ENCODE peak calls at places on chromosomes 6 and 20, in nine cellular contexts. One of them, this sample, is unnamed.

GRCh38 chr20:4490045-4490444 is 231.7 kb upstream of the PRND start:
- DNase-seq in stomach: no peak
- DNase-seq in spleen: no peak
- DNase-seq in right lobe of liver: no peak
- DNase-seq in body of pancreas: no peak
- DNase-seq in NB4: no peak
- DNase-seq in IMR-90: no peak
- DNase-seq in A549: no peak
- DNase-seq in sigmoid colon: no peak
- DNase-seq in this sample: no peak

GRCh38 chr6:68658338-68658737 is 23.3 kb downstream of the ADGRB3 start:
- DNase-seq in stomach: no peak
- DNase-seq in spleen: no peak
- DNase-seq in right lobe of liver: no peak
- DNase-seq in body of pancreas: no peak
- DNase-seq in NB4: no peak
- DNase-seq in IMR-90: no peak
- DNase-seq in A549: no peak
- DNase-seq in sigmoid colon: no peak
- DNase-seq in this sample: no peak

GRCh38 chr20:836188-836587 is 2.7 kb downstream of the FAM110A start:
- DNase-seq in stomach: no peak
- DNase-seq in spleen: no peak
- DNase-seq in right lobe of liver: no peak
- DNase-seq in body of pancreas: no peak
- DNase-seq in NB4: no peak
- DNase-seq in IMR-90: no peak
- DNase-seq in A549: no peak
- DNase-seq in sigmoid colon: no peak
- DNase-seq in this sample: peak; percentile 42

GRCh38 chr6:134029495-134030455 is 22.6 kb downstream of the SLC2A12 start:
- DNase-seq in stomach: no peak
- DNase-seq in spleen: no peak
- DNase-seq in right lobe of liver: no peak
- DNase-seq in body of pancreas: no peak
- DNase-seq in NB4: no peak
- DNase-seq in IMR-90: peak; percentile 78
- DNase-seq in A549: peak; percentile 78
- DNase-seq in sigmoid colon: no peak
- DNase-seq in this sample: no peak

GRCh38 chr6:145813285-145814034 is 1.1 kb downstream of the FBXO30 start:
- DNase-seq in stomach: no peak
- DNase-seq in spleen: no peak
- DNase-seq in right lobe of liver: no peak
- DNase-seq in body of pancreas: no peak
- DNase-seq in NB4: peak; percentile 71
- DNase-seq in IMR-90: peak; percentile 84
- DNase-seq in A549: peak; percentile 36
- DNase-seq in sigmoid colon: no peak
- DNase-seq in this sample: peak; percentile 85

GRCh38 chr6:56708810-56709597 is 66.3 kb upstream of the DST start:
- DNase-seq in stomach: no peak
- DNase-seq in spleen: no peak
- DNase-seq in right lobe of liver: no peak
- DNase-seq in body of pancreas: no peak
- DNase-seq in NB4: peak; percentile 78
- DNase-seq in IMR-90: peak; percentile 76
- DNase-seq in A549: peak; percentile 64
- DNase-seq in sigmoid colon: no peak
- DNase-seq in this sample: peak; percentile 58

GRCh38 chr6:161058746-161059145 is 67.2 kb downstream of the MAP3K4 start:
- DNase-seq in stomach: no peak
- DNase-seq in spleen: no peak
- DNase-seq in right lobe of liver: no peak
- DNase-seq in body of pancreas: no peak
- DNase-seq in NB4: no peak
- DNase-seq in IMR-90: peak; percentile 20
- DNase-seq in A549: no peak
- DNase-seq in sigmoid colon: no peak
- DNase-seq in this sample: no peak

GRCh38 chr6:17178754-17179153 is 76.9 kb downstream of the STMND1 start:
- DNase-seq in stomach: no peak
- DNase-seq in spleen: no peak
- DNase-seq in right lobe of liver: no peak
- DNase-seq in body of pancreas: no peak
- DNase-seq in NB4: no peak
- DNase-seq in IMR-90: no peak
- DNase-seq in A549: no peak
- DNase-seq in sigmoid colon: no peak
- DNase-seq in this sample: no peak

GRCh38 chr6:97501875-97502274 is 218.9 kb upstream of the MMS22L start:
- DNase-seq in stomach: no peak
- DNase-seq in spleen: no peak
- DNase-seq in right lobe of liver: no peak
- DNase-seq in body of pancreas: no peak
- DNase-seq in NB4: no peak
- DNase-seq in IMR-90: no peak
- DNase-seq in A549: no peak
- DNase-seq in sigmoid colon: no peak
- DNase-seq in this sample: no peak

GRCh38 chr20:3000852-3001523 is 42.4 kb upstream of the GNRH2 start:
- DNase-seq in stomach: no peak
- DNase-seq in spleen: no peak
- DNase-seq in right lobe of liver: no peak
- DNase-seq in body of pancreas: no peak
- DNase-seq in NB4: peak; percentile 76
- DNase-seq in IMR-90: peak; percentile 75
- DNase-seq in A549: peak; percentile 80
- DNase-seq in sigmoid colon: no peak
- DNase-seq in this sample: peak; percentile 71

GRCh38 chr20:53365676-53366075 is 228.0 kb downstream of the ZNF217 start:
- DNase-seq in stomach: no peak
- DNase-seq in spleen: no peak
- DNase-seq in right lobe of liver: no peak
- DNase-seq in body of pancreas: no peak
- DNase-seq in NB4: no peak
- DNase-seq in IMR-90: no peak
- DNase-seq in A549: no peak
- DNase-seq in sigmoid colon: no peak
- DNase-seq in this sample: no peak

GRCh38 chr20:53360815-53361214 is 232.8 kb downstream of the ZNF217 start:
- DNase-seq in stomach: no peak
- DNase-seq in spleen: no peak
- DNase-seq in right lobe of liver: no peak
- DNase-seq in body of pancreas: no peak
- DNase-seq in NB4: no peak
- DNase-seq in IMR-90: no peak
- DNase-seq in A549: no peak
- DNase-seq in sigmoid colon: no peak
- DNase-seq in this sample: no peak

GRCh38 chr20:53364617-53365016 is 229.0 kb downstream of the ZNF217 start:
- DNase-seq in stomach: no peak
- DNase-seq in spleen: no peak
- DNase-seq in right lobe of liver: no peak
- DNase-seq in body of pancreas: no peak
- DNase-seq in NB4: no peak
- DNase-seq in IMR-90: no peak
- DNase-seq in A549: no peak
- DNase-seq in sigmoid colon: no peak
- DNase-seq in this sample: no peak

GRCh38 chr20:53362736-53363135 is 230.9 kb downstream of the ZNF217 start:
- DNase-seq in stomach: no peak
- DNase-seq in spleen: no peak
- DNase-seq in right lobe of liver: no peak
- DNase-seq in body of pancreas: no peak
- DNase-seq in NB4: no peak
- DNase-seq in IMR-90: no peak
- DNase-seq in A549: no peak
- DNase-seq in sigmoid colon: no peak
- DNase-seq in this sample: no peak
- TF ChIP-seq POLR2A in stomach: no peak
- TF ChIP-seq POLR2A in spleen: no peak
- TF ChIP-seq POLR2A in right lobe of liver: no peak
- TF ChIP-seq POLR2A in body of pancreas: no peak
- TF ChIP-seq POLR2A in NB4: no peak
- TF ChIP-seq POLR2A in IMR-90: no peak
- TF ChIP-seq POLR2A in A549: no peak
- TF ChIP-seq POLR2A in sigmoid colon: no peak
- TF ChIP-seq POLR2A in this sample: no peak

GRCh38 chr6:42674780-42675179 is 47.6 kb downstream of the PRPH2 start:
- DNase-seq in stomach: no peak
- DNase-seq in spleen: no peak
- DNase-seq in right lobe of liver: no peak
- DNase-seq in body of pancreas: no peak
- DNase-seq in NB4: no peak
- DNase-seq in IMR-90: no peak
- DNase-seq in A549: no peak
- DNase-seq in sigmoid colon: no peak
- DNase-seq in this sample: no peak
- TF ChIP-seq POLR2A in stomach: no peak
- TF ChIP-seq POLR2A in spleen: no peak
- TF ChIP-seq POLR2A in right lobe of liver: no peak
- TF ChIP-seq POLR2A in body of pancreas: no peak
- TF ChIP-seq POLR2A in NB4: no peak
- TF ChIP-seq POLR2A in IMR-90: no peak
- TF ChIP-seq POLR2A in A549: no peak
- TF ChIP-seq POLR2A in sigmoid colon: no peak
- TF ChIP-seq POLR2A in this sample: no peak

GRCh38 chr6:159778131-159778530 is 11.3 kb downstream of the TCP1 start:
- DNase-seq in stomach: no peak
- DNase-seq in spleen: no peak
- DNase-seq in right lobe of liver: no peak
- DNase-seq in body of pancreas: no peak
- DNase-seq in NB4: no peak
- DNase-seq in IMR-90: no peak
- DNase-seq in A549: no peak
- DNase-seq in sigmoid colon: no peak
- DNase-seq in this sample: no peak

GRCh38 chr6:159772196-159772595 is 10.4 kb downstream of the ACAT2 start:
- DNase-seq in stomach: no peak
- DNase-seq in spleen: no peak
- DNase-seq in right lobe of liver: no peak
- DNase-seq in body of pancreas: no peak
- DNase-seq in NB4: no peak
- DNase-seq in IMR-90: no peak
- DNase-seq in A549: no peak
- DNase-seq in sigmoid colon: no peak
- DNase-seq in this sample: no peak

GRCh38 chr6:159778542-159778941 is 10.9 kb downstream of the TCP1 start:
- DNase-seq in stomach: no peak
- DNase-seq in spleen: no peak
- DNase-seq in right lobe of liver: no peak
- DNase-seq in body of pancreas: no peak
- DNase-seq in NB4: no peak
- DNase-seq in IMR-90: no peak
- DNase-seq in A549: no peak
- DNase-seq in sigmoid colon: no peak
- DNase-seq in this sample: no peak

GRCh38 chr6:159777240-159777904 is 12.0 kb downstream of the TCP1 start:
- DNase-seq in stomach: no peak
- DNase-seq in spleen: no peak
- DNase-seq in right lobe of liver: no peak
- DNase-seq in body of pancreas: no peak
- DNase-seq in NB4: no peak
- DNase-seq in IMR-90: no peak
- DNase-seq in A549: no peak
- DNase-seq in sigmoid colon: no peak
- DNase-seq in this sample: no peak
- TF ChIP-seq POLR2A in stomach: no peak
- TF ChIP-seq POLR2A in spleen: no peak
- TF ChIP-seq POLR2A in right lobe of liver: no peak
- TF ChIP-seq POLR2A in body of pancreas: no peak
- TF ChIP-seq POLR2A in NB4: no peak
- TF ChIP-seq POLR2A in IMR-90: no peak
- TF ChIP-seq POLR2A in A549: no peak
- TF ChIP-seq POLR2A in sigmoid colon: no peak
- TF ChIP-seq POLR2A in this sample: no peak

GRCh38 chr6:41073203-41073967 is 611 bp downstream of the NFYA start:
- DNase-seq in stomach: peak; percentile 93
- DNase-seq in spleen: peak; percentile 97
- DNase-seq in right lobe of liver: peak; percentile 93
- DNase-seq in body of pancreas: peak; percentile 93
- DNase-seq in NB4: peak; percentile 95
- DNase-seq in IMR-90: peak; percentile 69
- DNase-seq in A549: peak; percentile 71
- DNase-seq in sigmoid colon: peak; percentile 92
- DNase-seq in this sample: peak; percentile 91

GRCh38 chr6:41071501-41071922 is 644 bp downstream of the OARD1 start:
- DNase-seq in stomach: no peak
- DNase-seq in spleen: peak; percentile 94
- DNase-seq in right lobe of liver: peak; percentile 89
- DNase-seq in body of pancreas: peak; percentile 84
- DNase-seq in NB4: no peak
- DNase-seq in IMR-90: peak; percentile 76
- DNase-seq in A549: no peak
- DNase-seq in sigmoid colon: no peak
- DNase-seq in this sample: no peak

GRCh38 chr6:41073968-41074691 is 1.4 kb downstream of the NFYA start:
- DNase-seq in stomach: no peak
- DNase-seq in spleen: no peak
- DNase-seq in right lobe of liver: no peak
- DNase-seq in body of pancreas: no peak
- DNase-seq in NB4: peak; percentile 52
- DNase-seq in IMR-90: peak; percentile 41
- DNase-seq in A549: no peak
- DNase-seq in sigmoid colon: no peak
- DNase-seq in this sample: peak; percentile 61

GRCh38 chr6:41072836-41073202 is at the start of gene NFYA:
- DNase-seq in stomach: peak; percentile 100
- DNase-seq in spleen: no peak
- DNase-seq in right lobe of liver: no peak
- DNase-seq in body of pancreas: no peak
- DNase-seq in NB4: no peak
- DNase-seq in IMR-90: peak; percentile 99
- DNase-seq in A549: no peak
- DNase-seq in sigmoid colon: no peak
- DNase-seq in this sample: peak; percentile 100

DNA sequence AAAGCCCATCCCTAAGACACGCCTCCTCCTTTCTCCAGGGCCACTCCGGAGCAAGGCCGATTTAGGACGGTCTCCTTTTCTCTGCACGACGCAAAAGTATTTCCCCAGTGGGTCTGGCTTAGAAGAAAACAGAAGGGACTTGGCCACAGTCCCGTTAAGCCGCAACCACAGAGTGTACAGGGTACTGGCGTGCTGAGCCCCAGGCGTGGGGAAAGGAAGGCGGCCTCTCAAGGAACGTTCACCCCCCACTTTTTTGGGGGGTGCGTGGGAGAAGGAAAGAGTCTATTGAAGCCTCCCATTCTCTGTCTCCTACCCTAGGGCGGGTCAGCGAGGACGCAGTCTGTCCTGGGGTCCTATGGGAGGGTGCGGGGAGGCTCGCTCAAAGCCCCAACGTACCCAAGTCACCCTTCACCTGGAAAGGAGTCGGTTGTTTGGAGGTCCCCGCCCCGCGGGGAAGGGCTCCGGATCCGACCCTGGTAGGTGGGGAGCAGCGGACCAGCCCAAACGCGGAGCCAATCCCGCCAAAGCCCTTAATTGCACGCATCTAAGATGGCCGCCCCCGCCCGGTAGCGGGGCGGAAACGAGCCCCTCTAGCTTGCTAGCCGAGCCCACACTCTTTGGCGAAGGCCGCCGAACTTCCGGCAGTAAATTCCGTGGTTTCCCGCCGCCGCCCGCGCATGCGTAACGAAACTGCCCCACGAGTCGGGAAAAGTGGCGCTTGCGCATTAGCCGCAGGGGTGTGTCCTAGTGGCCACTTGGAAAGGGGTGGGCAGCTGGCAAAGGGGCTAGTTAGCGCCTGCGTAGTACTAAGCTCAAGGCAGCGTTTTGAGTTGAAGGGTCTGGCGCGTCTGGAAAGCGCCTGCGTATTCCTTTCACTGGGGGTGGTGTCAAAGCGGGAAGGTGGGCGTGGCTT is at the start of gene OARD1:
- DNase-seq in stomach: peak; percentile 99
- DNase-seq in spleen: peak; percentile 100
- DNase-seq in right lobe of liver: peak; percentile 100
- DNase-seq in body of pancreas: peak; percentile 99
- DNase-seq in NB4: peak; percentile 99
- DNase-seq in IMR-90: no peak
- DNase-seq in A549: peak; percentile 98
- DNase-seq in sigmoid colon: peak; percentile 100
- DNase-seq in this sample: peak; percentile 100
- TF ChIP-seq POLR2A in stomach: peak; percentile 49
- TF ChIP-seq POLR2A in spleen: no peak
- TF ChIP-seq POLR2A in right lobe of liver: peak; percentile 72
- TF ChIP-seq POLR2A in body of pancreas: peak; percentile 93
- TF ChIP-seq POLR2A in NB4: peak; percentile 86
- TF ChIP-seq POLR2A in IMR-90: peak; percentile 68
- TF ChIP-seq POLR2A in A549: peak; percentile 4
- TF ChIP-seq POLR2A in sigmoid colon: peak; percentile 67
- TF ChIP-seq POLR2A in this sample: peak; percentile 91

This sample was measured in erythroblast.